ENCODE peak calls at places on chromosomes 7 and 10, in nine cellular contexts. U is fibroblast of pulmonary artery, S is lower lobe of right lung, K is NB4, T is A549, G is sigmoid colon, N is astrocyte, Q is cardiac muscle cell, C is endothelial cell of umbilical vein. V is an unnamed sample.

GRCh38 chr7:70669859-70670258 is 462.1 kb upstream of the GALNT17 start:
- DNase-seq in U (no peak), S (no peak), K (no peak), T (no peak), G (no peak), N (no peak), Q (no peak), C (no peak), V (no peak)

GRCh38 chr7:139124084-139124914 is 14.8 kb upstream of the ZC3HAV1 start:
- DNase-seq in U (no peak), S (no peak), K (no peak), T (no peak), G (no peak), N (no peak), Q (no peak), C (no peak), V (no peak)

GRCh38 chr10:134205-134742 is 981 bp upstream of the ZMYND11 start:
- DNase-seq in U (no peak), S (no peak), K (no peak), T (no peak), G (no peak), N (no peak), Q (no peak), C (peak; percentile 48), V (no peak)

GRCh38 chr10:47166405-47166777 is 133.6 kb upstream of the GDF10 start:
- DNase-seq in U (no peak), S (no peak), K (no peak), T (no peak), G (no peak), N (no peak), Q (peak; percentile 52), C (no peak), V (no peak)

GRCh38 chr7:24435002-24435401 is 138.2 kb upstream of the PALS2 start:
- DNase-seq in U (no peak), S (no peak), K (peak; percentile 9), T (no peak), G (no peak), N (no peak), Q (no peak), C (no peak), V (no peak)

GRCh38 chr10:45423976-45424499 is 50.0 kb downstream of the ALOX5 start:
- DNase-seq in U (no peak), S (no peak), K (no peak), T (no peak), G (no peak), N (no peak), Q (no peak), C (no peak), V (no peak)

GRCh38 chr7:14021069-14021468 is 31.6 kb upstream of the ETV1 start:
- DNase-seq in U (peak; percentile 61), S (no peak), K (no peak), T (no peak), G (no peak), N (peak; percentile 79), Q (peak; percentile 59), C (no peak), V (peak; percentile 53)

GRCh38 chr10:79446451-79447020 is 1.1 kb upstream of the ZCCHC24 start:
- DNase-seq in U (peak; percentile 45), S (peak; percentile 83), K (no peak), T (peak; percentile 18), G (peak; percentile 91), N (no peak), Q (peak; percentile 53), C (peak; percentile 36), V (no peak)

GRCh38 chr10:84198206-84198915 is 4.0 kb downstream of the CDHR1 start:
- DNase-seq in U (no peak), S (no peak), K (no peak), T (no peak), G (no peak), N (no peak), Q (no peak), C (no peak), V (no peak)

GRCh38 chr10:93481213-93481930 is 762 bp downstream of the MYOF start:
- DNase-seq in U (no peak), S (no peak), K (no peak), T (no peak), G (peak; percentile 63), N (no peak), Q (no peak), C (no peak), V (no peak)

GRCh38 chr10:50997461-50997860 is 76.8 kb upstream of the PRKG1 start:
- DNase-seq in U (no peak), S (no peak), K (no peak), T (no peak), G (no peak), N (no peak), Q (no peak), C (peak; percentile 20), V (no peak)
- TF ChIP-seq CTCF in U (no peak), S (no peak), K (no peak), T (no peak), G (no peak), N (no peak), Q (no peak), C (no peak), V (no peak)

GRCh38 chr7:155969192-155969929 is 157.1 kb upstream of the SHH start:
- DNase-seq in U (no peak), S (no peak), K (no peak), T (no peak), G (peak; percentile 48), N (no peak), Q (no peak), C (no peak), V (no peak)

GRCh38 chr7:155973451-155973997 is 161.3 kb upstream of the SHH start:
- DNase-seq in U (no peak), S (no peak), K (no peak), T (no peak), G (peak; percentile 21), N (no peak), Q (no peak), C (no peak), V (no peak)

GRCh38 chr7:155972247-155972646 is 160.0 kb upstream of the SHH start:
- DNase-seq in U (no peak), S (no peak), K (no peak), T (no peak), G (no peak), N (no peak), Q (no peak), C (no peak), V (no peak)

GRCh38 chr7:155972651-155973349 is 160.5 kb upstream of the SHH start:
- DNase-seq in U (no peak), S (no peak), K (no peak), T (no peak), G (peak; percentile 49), N (no peak), Q (no peak), C (no peak), V (no peak)

GRCh38 chr7:155971180-155971770 is 159.0 kb upstream of the SHH start:
- DNase-seq in U (no peak), S (no peak), K (no peak), T (no peak), G (peak; percentile 11), N (no peak), Q (no peak), C (no peak), V (no peak)
- H3K4me3 ChIP-seq in U (no peak overlapping the region), S (no peak overlapping the region), K (no peak overlapping the region), T (no peak overlapping the region), G (no peak overlapping the region), N (no peak overlapping the region), Q (no peak overlapping the region), C (no peak overlapping the region), V (no peak overlapping the region)

GRCh38 chr7:141537906-141538305 is 13.3 kb upstream of the AGK start:
- DNase-seq in U (no peak), S (no peak), K (no peak), T (no peak), G (no peak), N (no peak), Q (no peak), C (no peak), V (no peak)

GRCh38 chr7:141528399-141528798 is 22.8 kb upstream of the AGK start:
- DNase-seq in U (no peak), S (no peak), K (no peak), T (no peak), G (no peak), N (no peak), Q (no peak), C (no peak), V (no peak)

GRCh38 chr7:141534757-141535737 is 16.2 kb upstream of the AGK start:
- DNase-seq in U (no peak), S (no peak), K (no peak), T (no peak), G (no peak), N (no peak), Q (no peak), C (no peak), V (no peak)

DNA sequence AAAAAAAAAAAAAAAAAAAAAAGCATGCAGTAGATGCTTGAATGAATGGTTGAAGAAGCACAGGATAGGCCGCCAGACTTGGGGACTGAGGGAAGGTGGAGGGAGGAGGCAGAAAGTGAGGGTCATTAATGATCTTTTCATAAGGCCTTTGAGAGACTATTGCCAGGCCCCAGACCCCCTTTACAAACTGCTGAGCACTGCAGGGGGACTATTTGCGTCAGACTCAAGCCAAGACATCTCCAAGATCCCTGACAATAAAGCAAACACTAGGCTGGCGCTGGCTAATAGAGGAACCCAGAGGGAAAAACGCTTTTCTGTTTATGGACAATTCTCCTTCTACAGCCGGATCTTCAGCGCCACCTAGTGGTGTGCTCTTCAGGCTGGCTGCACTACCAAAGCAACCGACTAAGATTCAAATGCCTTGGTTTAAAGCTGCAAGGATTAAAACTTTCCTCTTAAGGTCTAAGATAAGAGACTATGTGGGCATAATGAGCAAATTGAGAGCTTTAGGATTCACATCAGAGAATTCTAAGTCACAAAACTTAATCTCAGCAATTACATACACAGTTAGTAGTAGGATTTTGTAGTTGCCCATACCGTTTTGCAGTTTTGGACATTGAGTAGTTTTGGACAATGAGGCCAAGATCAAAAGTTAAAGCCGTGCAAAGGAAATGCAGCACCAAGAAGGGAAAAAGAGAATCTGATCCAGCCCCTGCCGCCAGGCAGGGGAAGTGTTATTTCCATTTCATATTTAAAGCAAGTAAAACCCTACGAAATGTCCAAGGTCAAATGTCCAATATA is 17.9 kb upstream of the AGK start:
- DNase-seq in U (peak; percentile 85), S (peak; percentile 59), K (peak; percentile 85), T (peak; percentile 66), G (peak; percentile 70), N (peak; percentile 52), Q (peak; percentile 88), C (peak; percentile 67), V (peak; percentile 82)
- TF ChIP-seq CTCF in U (peak; percentile 99), S (peak; percentile 95), K (peak; percentile 99), T (peak; percentile 91), G (peak; percentile 92), N (peak; percentile 98), Q (peak; percentile 98), C (peak; percentile 91), V (peak; percentile 100)

DNA sequence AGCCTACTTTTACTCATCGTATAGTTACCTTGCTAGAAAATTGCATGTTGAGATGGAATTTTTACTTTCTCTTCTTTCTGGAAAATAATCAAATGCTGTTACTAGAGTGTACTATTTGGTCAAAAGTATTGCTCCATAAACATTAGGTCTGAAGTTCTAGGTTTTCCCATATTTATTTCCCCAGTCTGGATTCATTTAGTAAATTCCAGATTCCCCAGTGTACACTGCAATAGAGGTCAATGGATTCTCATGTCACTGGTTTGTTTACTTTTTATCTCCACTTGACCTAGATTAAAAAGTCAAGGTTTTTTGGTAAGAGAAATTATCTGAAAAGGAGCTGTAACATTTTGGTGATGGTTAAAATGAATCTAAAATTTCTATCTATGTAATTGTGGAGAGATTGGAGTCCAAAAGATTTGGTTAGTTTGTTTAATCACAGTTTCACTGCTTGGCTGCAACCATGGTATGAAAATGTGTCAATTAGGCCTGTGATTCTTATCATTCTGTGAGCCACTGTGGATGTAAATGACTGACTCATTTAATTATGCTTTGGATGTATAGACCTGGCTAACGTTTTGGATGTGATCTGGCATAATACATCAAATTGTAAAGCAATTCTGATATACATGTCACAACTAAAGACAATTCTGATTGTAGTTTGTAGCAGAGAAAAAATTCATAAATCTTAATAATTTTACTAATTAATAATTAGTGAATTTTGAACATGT is 32.7 kb upstream of the STEAP4 start:
- DNase-seq in U (no peak), S (no peak), K (no peak), T (no peak), G (no peak), N (no peak), Q (no peak), C (no peak), V (no peak)
- H3K4me3 ChIP-seq in U (no peak overlapping the region), S (no peak overlapping the region), K (no peak overlapping the region), T (no peak overlapping the region), G (no peak overlapping the region), N (no peak overlapping the region), Q (no peak overlapping the region), C (no peak overlapping the region), V (no peak overlapping the region)